ENCODE peak calls at places on chromosomes 6 and 20, in ten cellular contexts. O is right atrium auricular region; Y is breast epithelium; F is CD4-positive, alpha-beta T cell; A is A549; S is endothelial cell of umbilical vein; D is GM12865; W is astrocyte of the cerebellum; P is left ventricle myocardium inferior; H is kidney. B is an unnamed sample.

GRCh38 chr6:41527721-41528408 is 18.3 kb upstream of the FOXP4 start:
- DNase-seq in O (no peak), Y (no peak), F (no peak), A (no peak), S (peak), D (peak), W (no peak), P (no peak), H (peak), B (no peak)

GRCh38 chr6:153879826-153880225 is 159.2 kb upstream of the OPRM1 start:
- DNase-seq in O (no peak), Y (no peak), F (no peak), A (no peak), S (no peak), D (no peak), W (no peak), P (no peak), H (no peak), B (no peak)

GRCh38 chr6:20366082-20366834 is 35.4 kb upstream of the E2F3 start:
- DNase-seq in O (no peak), Y (peak), F (peak), A (no peak), S (no peak), D (peak), W (no peak), P (no peak), H (no peak), B (no peak)

GRCh38 chr20:31817461-31817860 is 1.7 kb upstream of the MYLK2 start:
- DNase-seq in O (no peak), Y (no peak), F (no peak), A (no peak), S (no peak), D (no peak), W (no peak), P (no peak), H (no peak), B (no peak)

GRCh38 chr6:5025911-5026819 is 22.3 kb upstream of the RPP40 start:
- DNase-seq in O (peak), Y (no peak), F (no peak), A (no peak), S (peak), D (no peak), W (no peak), P (peak), H (peak), B (no peak)

GRCh38 chr6:10373642-10374359 is 41.1 kb downstream of the TFAP2A start:
- DNase-seq in O (no peak), Y (no peak), F (no peak), A (peak), S (no peak), D (no peak), W (no peak), P (no peak), H (no peak), B (no peak)

GRCh38 chr6:43636312-43636667 is 650 bp downstream of the MAD2L1BP start:
- DNase-seq in O (no peak), Y (no peak), F (peak), A (no peak), S (no peak), D (peak), W (no peak), P (no peak), H (no peak), B (no peak)

GRCh38 chr6:35955071-35955470 is 34.2 kb upstream of the SRPK1 start:
- DNase-seq in O (no peak), Y (no peak), F (no peak), A (no peak), S (peak), D (no peak), W (no peak), P (no peak), H (no peak), B (no peak)

GRCh38 chr6:38164131-38164481 is 344.6 kb downstream of the ZFAND3 start:
- DNase-seq in O (no peak), Y (no peak), F (no peak), A (no peak), S (no peak), D (no peak), W (no peak), P (no peak), H (no peak), B (no peak)

DNA sequence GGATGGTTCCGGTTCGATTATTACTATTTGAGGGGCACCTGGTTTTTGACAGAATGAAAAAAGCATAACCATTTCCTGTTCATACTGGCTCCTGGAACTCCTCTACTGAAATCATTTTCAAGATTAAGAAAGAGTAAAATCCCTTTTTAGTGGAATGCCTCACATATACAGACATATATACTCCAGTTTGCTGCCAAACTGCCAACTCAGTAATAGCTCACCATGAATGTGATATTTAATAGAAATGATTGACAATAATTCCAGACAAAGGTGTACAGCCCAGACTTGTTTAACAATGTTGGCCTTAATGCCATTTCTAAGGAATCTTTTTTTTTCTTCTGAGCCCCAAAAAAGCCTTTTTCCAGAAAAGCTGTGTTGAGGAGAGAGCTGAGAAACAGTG is 93.1 kb downstream of the JAG1 start:
- DNase-seq in O (no peak), Y (no peak), F (no peak), A (no peak), S (no peak), D (no peak), W (no peak), P (no peak), H (no peak), B (no peak)
- TF ChIP-seq CTCF in O (no peak), Y (no peak), F (no peak), A (no peak), S (no peak), D (no peak), W (no peak), P (no peak), H (no peak), B (no peak)

GRCh38 chr6:169019727-169020491 is 233.7 kb downstream of the THBS2 start:
- DNase-seq in O (no peak), Y (no peak), F (no peak), A (peak), S (no peak), D (no peak), W (no peak), P (no peak), H (no peak), B (no peak)
- TF ChIP-seq CTCF in O (no peak), Y (no peak), F (no peak), A (no peak), S (no peak), D (peak), W (peak), P (no peak), H (no peak), B (no peak)

GRCh38 chr6:45970326-45970725 is 45.3 kb downstream of the CLIC5 start:
- DNase-seq in O (no peak), Y (no peak), F (no peak), A (no peak), S (no peak), D (no peak), W (no peak), P (no peak), H (no peak), B (peak)

GRCh38 chr6:45969883-45970282 is 45.8 kb downstream of the CLIC5 start:
- DNase-seq in O (no peak), Y (no peak), F (no peak), A (no peak), S (no peak), D (no peak), W (no peak), P (no peak), H (no peak), B (no peak)

GRCh38 chr6:45971287-45971686 is 44.4 kb downstream of the CLIC5 start:
- DNase-seq in O (no peak), Y (no peak), F (no peak), A (no peak), S (no peak), D (no peak), W (no peak), P (no peak), H (no peak), B (no peak)

GRCh38 chr6:45972795-45973503 is 42.7 kb downstream of the CLIC5 start:
- DNase-seq in O (no peak), Y (no peak), F (no peak), A (no peak), S (no peak), D (no peak), W (no peak), P (no peak), H (no peak), B (no peak)

DNA sequence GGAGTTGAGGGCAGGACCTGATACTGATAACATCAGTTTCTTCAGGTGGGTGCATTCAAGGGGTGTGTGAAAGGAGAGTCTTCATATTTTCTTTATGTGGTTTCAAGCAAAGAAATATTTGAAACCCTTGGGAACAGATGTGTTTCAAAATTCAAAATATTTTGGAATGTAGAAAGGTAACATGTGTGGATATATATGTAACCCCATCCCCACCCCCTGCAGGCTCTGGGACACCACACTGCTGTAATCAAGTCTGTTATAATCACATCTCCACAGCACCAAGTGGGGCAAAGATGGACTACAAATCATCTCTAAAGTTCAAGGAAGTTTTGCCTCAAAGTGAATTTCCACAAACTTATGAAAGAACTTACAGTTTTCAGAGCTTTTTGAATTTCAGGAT is 41.1 kb downstream of the CLIC5 start:
- DNase-seq in O (no peak), Y (no peak), F (no peak), A (no peak), S (no peak), D (no peak), W (no peak), P (no peak), H (no peak), B (no peak)
- TF ChIP-seq CTCF in O (no peak), Y (no peak), F (no peak), A (no peak), S (no peak), D (no peak), W (no peak), P (no peak), H (no peak), B (no peak)

GRCh38 chr6:127855542-127856159 is 45.2 kb downstream of the THEMIS start:
- DNase-seq in O (no peak), Y (no peak), F (peak), A (peak), S (peak), D (peak), W (no peak), P (no peak), H (no peak), B (no peak)
- TF ChIP-seq CTCF in O (no peak), Y (no peak), F (peak), A (peak), S (peak), D (peak), W (peak), P (peak), H (peak), B (peak)

GRCh38 chr6:126805861-126806260 is 312.6 kb upstream of the RSPO3 start:
- DNase-seq in O (no peak), Y (no peak), F (no peak), A (no peak), S (no peak), D (no peak), W (peak), P (no peak), H (no peak), B (no peak)

GRCh38 chr6:126803769-126804168 is 314.7 kb upstream of the RSPO3 start:
- DNase-seq in O (no peak), Y (no peak), F (no peak), A (no peak), S (no peak), D (peak), W (no peak), P (no peak), H (no peak), B (no peak)

GRCh38 chr6:126804255-126805064 is 314.0 kb upstream of the RSPO3 start:
- DNase-seq in O (no peak), Y (no peak), F (no peak), A (peak), S (peak), D (peak), W (peak), P (no peak), H (no peak), B (peak)
- TF ChIP-seq CTCF in O (peak), Y (peak), F (no peak), A (peak), S (peak), D (peak), W (peak), P (peak), H (peak), B (peak)

GRCh38 chr20:54137115-54137514 is 36.7 kb downstream of the CYP24A1 start:
- DNase-seq in O (no peak), Y (no peak), F (no peak), A (no peak), S (no peak), D (no peak), W (no peak), P (no peak), H (no peak), B (no peak)

GRCh38 chr20:54132612-54133433 is 41.0 kb downstream of the CYP24A1 start:
- DNase-seq in O (peak), Y (no peak), F (no peak), A (peak), S (no peak), D (no peak), W (peak), P (no peak), H (no peak), B (no peak)

GRCh38 chr20:54131675-54132611 is 41.8 kb downstream of the CYP24A1 start:
- DNase-seq in O (no peak), Y (no peak), F (no peak), A (no peak), S (no peak), D (no peak), W (no peak), P (no peak), H (no peak), B (no peak)

GRCh38 chr20:54134445-54135220 is 39.2 kb downstream of the CYP24A1 start:
- DNase-seq in O (no peak), Y (no peak), F (no peak), A (peak), S (no peak), D (no peak), W (no peak), P (no peak), H (no peak), B (no peak)

GRCh38 chr20:54133434-54134427 is 40.1 kb downstream of the CYP24A1 start:
- DNase-seq in O (no peak), Y (no peak), F (no peak), A (peak), S (no peak), D (no peak), W (no peak), P (no peak), H (no peak), B (no peak)
- TF ChIP-seq CTCF in O (no peak), Y (no peak), F (no peak), A (no peak), S (no peak), D (no peak), W (no peak), P (no peak), H (no peak), B (no peak)

B was measured in GM20000.